ENCODE peak calls at places on chromosomes 4 and X, in seven cellular contexts. W is H9, A is IMR-90, P is mesendoderm, Z is H1, L is mesenchymal stem cell, S is trophoblast cell. D is an unnamed sample.

GRCh38 chrX:152904151-152905080 is 6.5 kb downstream of the ZNF185 start:
- DNase-seq in W (peak), A (peak), P (peak), Z (no peak), L (peak), S (peak), D (peak)

GRCh38 chr4:174450051-174450450 is 72.2 kb downstream of the HPGD start:
- DNase-seq in W (no peak), A (no peak), P (no peak), Z (no peak), L (peak), S (no peak), D (no peak)

GRCh38 chr4:141406237-141406636 is 185.5 kb downstream of the ZNF330 start:
- DNase-seq in W (no peak), A (no peak), P (no peak), Z (no peak), L (no peak), S (no peak), D (no peak)

GRCh38 chrX:133637765-133638164 is 222.5 kb upstream of the GPC4 start:
- DNase-seq in W (no peak), A (no peak), P (no peak), Z (no peak), L (no peak), S (peak), D (no peak)

GRCh38 chr4:157607996-157608395 is 387.5 kb downstream of the GRIA2 start:
- DNase-seq in W (no peak), A (no peak), P (no peak), Z (no peak), L (no peak), S (no peak), D (no peak)

GRCh38 chr4:55725057-55725456 is 89.0 kb upstream of the NMU start:
- DNase-seq in W (no peak), A (no peak), P (no peak), Z (no peak), L (no peak), S (no peak), D (no peak)

GRCh38 chrX:65671286-65671685 is 3.8 kb downstream of the MSN start:
- DNase-seq in W (no peak), A (no peak), P (no peak), Z (no peak), L (no peak), S (no peak), D (no peak)

GRCh38 chr4:182227611-182228010 is 15.6 kb upstream of the TENM3 start:
- DNase-seq in W (no peak), A (no peak), P (no peak), Z (no peak), L (no peak), S (peak), D (no peak)

GRCh38 chr4:39699676-39700409 is 1.9 kb downstream of the UBE2K start:
- DNase-seq in W (no peak), A (peak), P (no peak), Z (no peak), L (peak), S (no peak), D (no peak)

GRCh38 chrX:65516756-65517155 is 17.8 kb downstream of the LAS1L start:
- DNase-seq in W (no peak), A (no peak), P (no peak), Z (no peak), L (no peak), S (no peak), D (no peak)

GRCh38 chrX:79588233-79588632 is 221.1 kb upstream of the ITM2A start:
- DNase-seq in W (no peak), A (no peak), P (no peak), Z (no peak), L (no peak), S (no peak), D (no peak)

GRCh38 chrX:99572711-99573110 is 837.4 kb downstream of the PCDH19 start:
- DNase-seq in W (no peak), A (no peak), P (peak), Z (no peak), L (no peak), S (no peak), D (no peak)

GRCh38 chr4:185792384-185793146 is 19.4 kb downstream of the SORBS2 start:
- DNase-seq in W (no peak), A (peak), P (no peak), Z (no peak), L (peak), S (peak), D (no peak)

GRCh38 chr4:8283631-8284121 is 14.1 kb downstream of the HTRA3 start:
- DNase-seq in W (peak), A (no peak), P (peak), Z (no peak), L (no peak), S (peak), D (no peak)

GRCh38 chr4:145216532-145216931 is 36.1 kb upstream of the OTUD4 start:
- DNase-seq in W (no peak), A (peak), P (no peak), Z (no peak), L (peak), S (no peak), D (no peak)

GRCh38 chr4:2276581-2277325 is 14.8 kb upstream of the MXD4 start:
- DNase-seq in W (no peak), A (no peak), P (no peak), Z (no peak), L (no peak), S (no peak), D (no peak)

GRCh38 chrX:20995829-20996228 is 378.4 kb upstream of the CNKSR2 start:
- DNase-seq in W (no peak), A (no peak), P (peak), Z (no peak), L (no peak), S (no peak), D (no peak)

GRCh38 chrX:29487214-29487613 is 728.1 kb upstream of the MAGEB2 start:
- DNase-seq in W (no peak), A (peak), P (no peak), Z (no peak), L (no peak), S (no peak), D (no peak)

GRCh38 chrX:17214962-17215361 is 160.0 kb upstream of the NHS start:
- DNase-seq in W (no peak), A (no peak), P (no peak), Z (no peak), L (no peak), S (no peak), D (no peak)

GRCh38 chr4:137474711-137475301 is 57.5 kb downstream of the PCDH18 start:
- DNase-seq in W (no peak), A (peak), P (no peak), Z (no peak), L (peak), S (no peak), D (no peak)

GRCh38 chr4:2949782-2950125 is 13.5 kb downstream of the NOP14 start:
- DNase-seq in W (no peak), A (no peak), P (no peak), Z (no peak), L (no peak), S (no peak), D (no peak)

GRCh38 chr4:15963001-15963451 is at the start of gene FGFBP2:
- DNase-seq in W (peak), A (peak), P (peak), Z (no peak), L (peak), S (no peak), D (no peak)

GRCh38 chr4:7783560-7783959 is 156.1 kb downstream of the AFAP1 start:
- DNase-seq in W (no peak), A (no peak), P (no peak), Z (no peak), L (no peak), S (no peak), D (no peak)

GRCh38 chrX:53637479-53637878 is 49.0 kb downstream of the HUWE1 start:
- DNase-seq in W (no peak), A (no peak), P (no peak), Z (no peak), L (no peak), S (no peak), D (no peak)

GRCh38 chr4:153679476-153679875 is 4.6 kb upstream of the TLR2 start:
- DNase-seq in W (no peak), A (no peak), P (no peak), Z (no peak), L (no peak), S (no peak), D (no peak)

GRCh38 chr4:153684182-153685073 is at the start of gene TLR2:
- DNase-seq in W (peak), A (no peak), P (peak), Z (no peak), L (peak), S (no peak), D (peak)

DNA sequence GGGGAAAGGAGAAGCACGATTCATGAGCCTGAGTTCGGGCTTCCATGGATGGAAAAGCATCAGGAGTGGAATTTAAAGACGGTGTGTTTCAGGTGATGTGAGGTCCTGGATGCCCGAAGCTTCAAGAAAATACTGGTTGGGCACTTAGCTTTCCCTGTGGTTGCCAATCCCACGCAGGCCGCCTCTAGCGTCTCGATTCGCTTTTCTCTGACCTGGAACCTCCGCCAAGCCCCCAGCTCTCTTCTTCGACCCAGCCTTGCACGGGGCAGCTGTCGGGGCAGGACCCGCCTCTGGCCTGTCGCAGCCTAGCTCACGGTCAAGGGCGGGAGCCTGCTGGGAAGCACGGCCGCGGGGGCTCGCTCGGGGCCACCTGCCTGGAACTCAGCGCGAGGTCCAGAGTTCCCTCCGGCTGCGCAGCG is 308 bp upstream of the TLR2 start:
- DNase-seq in W (no peak), A (no peak), P (peak), Z (no peak), L (no peak), S (no peak), D (no peak)
- H2BK120ac ChIP-seq in W (no peak), A (no peak), P (no peak), Z (no peak), L (no peak), S (no peak), D (no peak)

GRCh38 chr4:118962540-118962939 is 73.9 kb downstream of the SYNPO2 start:
- DNase-seq in W (no peak), A (no peak), P (no peak), Z (no peak), L (no peak), S (no peak), D (no peak)
- H4K8ac ChIP-seq in W (no peak), A (no peak), P (no peak), Z (no peak), L (no peak), S (no peak), D (no peak)

GRCh38 chrX:72307646-72308051 is 1.9 kb upstream of the CITED1 start:
- DNase-seq in W (no peak), A (no peak), P (peak), Z (no peak), L (no peak), S (no peak), D (no peak)

GRCh38 chrX:72308209-72308565 is 2.5 kb upstream of the CITED1 start:
- DNase-seq in W (no peak), A (no peak), P (no peak), Z (no peak), L (no peak), S (no peak), D (no peak)

GRCh38 chrX:72306085-72306801 is 529 bp upstream of the CITED1 start:
- DNase-seq in W (no peak), A (no peak), P (peak), Z (no peak), L (peak), S (no peak), D (no peak)

GRCh38 chrX:72305286-72306084 is at the start of gene CITED1:
- DNase-seq in W (peak), A (no peak), P (peak), Z (no peak), L (peak), S (no peak), D (peak)

DNA sequence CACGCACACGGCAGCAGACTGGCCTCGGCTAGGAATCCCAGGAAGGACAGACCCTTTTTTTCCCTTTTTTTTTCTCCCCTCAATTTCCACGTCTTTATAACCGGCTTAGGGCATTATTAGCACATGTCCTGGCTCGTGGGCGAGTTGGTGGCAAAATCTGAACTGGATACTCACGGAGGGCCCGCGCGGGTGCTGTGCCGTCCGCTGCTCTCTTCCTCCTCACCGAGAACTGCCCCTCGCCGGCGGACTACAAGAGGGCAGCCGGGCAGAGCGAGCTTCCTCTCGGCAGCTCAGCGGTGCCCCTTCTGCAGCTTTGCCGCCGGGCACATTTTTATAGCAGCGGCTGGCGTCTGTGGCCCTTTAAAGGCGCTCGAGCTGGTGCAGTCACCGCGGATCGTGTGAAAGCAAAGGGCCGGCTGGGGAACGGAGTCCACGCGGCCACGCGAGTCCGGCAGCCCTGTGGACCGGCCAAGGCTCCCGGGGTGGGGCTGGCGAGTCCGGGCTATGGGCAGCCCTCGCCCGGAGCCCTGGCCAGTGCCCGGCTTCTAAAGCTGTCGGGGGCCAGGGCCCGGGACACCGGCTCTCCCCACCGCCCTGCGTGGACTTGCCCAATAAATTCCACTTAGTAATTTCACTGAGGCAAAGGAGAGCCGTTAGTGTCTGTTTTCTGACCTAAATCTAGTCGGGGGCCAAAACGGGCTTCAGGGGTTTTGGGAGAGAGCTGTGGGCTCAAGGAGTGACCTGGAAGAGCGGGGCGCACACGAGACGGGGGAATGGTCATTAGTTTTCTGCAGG is 1.3 kb upstream of the CITED1 start:
- DNase-seq in W (peak), A (peak), P (peak), Z (no peak), L (peak), S (peak), D (peak)
- H3K9ac ChIP-seq in W (no peak), A (peak), P (no peak), Z (no peak), L (peak), S (no peak), D (no peak)

DNA sequence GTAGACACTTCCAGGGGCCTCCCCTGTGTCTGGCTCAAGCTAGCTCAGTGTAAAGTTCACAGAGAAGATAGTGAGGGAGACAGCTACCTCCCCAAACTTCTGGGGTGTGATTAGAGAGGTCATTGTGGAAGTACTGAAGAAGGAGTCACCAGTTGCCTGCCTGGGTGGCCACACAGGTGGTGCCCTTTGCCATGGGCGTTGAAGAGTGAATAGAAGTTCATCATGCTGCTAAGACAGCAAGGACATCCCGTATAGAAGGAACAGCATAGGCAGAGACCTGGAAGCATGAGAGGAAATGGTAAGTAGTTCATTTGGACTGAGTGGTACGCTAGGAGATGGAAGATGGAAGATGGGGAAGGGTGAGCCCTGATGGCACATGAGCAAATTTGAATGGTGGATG is 110.1 kb downstream of the PJA1 start:
- DNase-seq in W (peak), A (no peak), P (no peak), Z (no peak), L (no peak), S (no peak), D (no peak)
- H2BK120ac ChIP-seq in W (no peak), A (no peak), P (no peak), Z (no peak), L (no peak), S (no peak), D (no peak)

GRCh38 chrX:1734806-1735205 is 119.9 kb downstream of the ASMT start:
- DNase-seq in W (no peak), A (no peak), P (peak), Z (no peak), L (no peak), S (no peak), D (no peak)
- H4K8ac ChIP-seq in W (no peak), A (no peak), P (no peak), Z (no peak), L (no peak), S (no peak), D (no peak)

GRCh38 chrX:132025085-132025484 is 2.0 kb downstream of the STK26 start:
- DNase-seq in W (no peak), A (no peak), P (peak), Z (no peak), L (peak), S (no peak), D (no peak)
- H3K9ac ChIP-seq in W (peak), A (no peak), P (peak), Z (peak), L (no peak), S (no peak), D (no peak)

GRCh38 chrX:66833426-66833825 is 194.5 kb upstream of the EDA2R start:
- DNase-seq in W (no peak), A (no peak), P (no peak), Z (no peak), L (no peak), S (no peak), D (no peak)
- H2BK120ac ChIP-seq in W (no peak), A (no peak), P (no peak), Z (no peak), L (no peak), S (no peak), D (no peak)

D was measured in neuronal stem cell.